ENCODE peak calls at places on chromosomes 5 and 9, in seven cellular contexts. H, M, R, X, T, N and C are unnamed samples.
A peak's percentile ranks its signal among the peaks of the same experiment; 100 is the strongest.

GRCh38 chr5:93072831-93073459 is 508.1 kb downstream of the NR2F1-AS1 start:
- DNase-seq in H (no peak), M (no peak), R (no peak), X (no peak), T (no peak), N (no peak), C (no peak)

GRCh38 chr5:93163010-93163663 is 417.9 kb downstream of the NR2F1-AS1 start:
- DNase-seq in H (no peak), M (no peak), R (peak; percentile 91), X (no peak), T (no peak), N (no peak), C (no peak)

GRCh38 chr5:76372320-76373054 is 30.6 kb upstream of the IQGAP2 start:
- DNase-seq in H (no peak), M (no peak), R (peak; percentile 88), X (no peak), T (no peak), N (no peak), C (no peak)

GRCh38 chr5:150624334-150625163 is 15.9 kb upstream of the SYNPO start:
- DNase-seq in H (no peak), M (no peak), R (no peak), X (no peak), T (no peak), N (no peak), C (peak; percentile 59)

GRCh38 chr9:121529237-121529987 is 29.8 kb upstream of the GGTA1 start:
- DNase-seq in H (peak; percentile 86), M (no peak), R (no peak), X (peak; percentile 79), T (peak; percentile 95), N (no peak), C (peak; percentile 74)

GRCh38 chr5:154287136-154287535 is 96.6 kb downstream of the GALNT10 start:
- DNase-seq in H (peak; percentile 61), M (no peak), R (no peak), X (no peak), T (peak; percentile 34), N (peak; percentile 38), C (no peak)

GRCh38 chr9:38160613-38161215 is 91.7 kb upstream of the SHB start:
- DNase-seq in H (peak; percentile 77), M (no peak), R (peak; percentile 69), X (no peak), T (no peak), N (no peak), C (peak; percentile 74)

GRCh38 chr5:164881442-164881841 is 1376.0 kb downstream of the MAT2B start:
- DNase-seq in H (no peak), M (no peak), R (no peak), X (no peak), T (no peak), N (no peak), C (no peak)

GRCh38 chr5:177507165-177507564 is 2.5 kb downstream of the DOK3 start:
- DNase-seq in H (no peak), M (no peak), R (no peak), X (no peak), T (no peak), N (no peak), C (no peak)

GRCh38 chr5:150302301-150303069 is at the start of gene ARSI:
- DNase-seq in H (no peak), M (no peak), R (no peak), X (peak; percentile 74), T (no peak), N (no peak), C (peak; percentile 40)

GRCh38 chr9:82729141-82729540 is 333.8 kb downstream of the RASEF start:
- DNase-seq in H (no peak), M (no peak), R (no peak), X (no peak), T (no peak), N (no peak), C (no peak)

GRCh38 chr5:150527038-150527437 is 19.1 kb downstream of the NDST1 start:
- DNase-seq in H (no peak), M (no peak), R (no peak), X (no peak), T (no peak), N (no peak), C (no peak)

GRCh38 chr5:141512390-141513020 is 23.6 kb downstream of the PCDHGC5 start:
- DNase-seq in H (peak; percentile 88), M (no peak), R (peak; percentile 32), X (peak; percentile 96), T (peak; percentile 78), N (peak; percentile 93), C (peak; percentile 90)
- TF ChIP-seq POLR2A in H (no peak), M (no peak), R (no peak), X (no peak), T (no peak), N (no peak), C (no peak)

DNA sequence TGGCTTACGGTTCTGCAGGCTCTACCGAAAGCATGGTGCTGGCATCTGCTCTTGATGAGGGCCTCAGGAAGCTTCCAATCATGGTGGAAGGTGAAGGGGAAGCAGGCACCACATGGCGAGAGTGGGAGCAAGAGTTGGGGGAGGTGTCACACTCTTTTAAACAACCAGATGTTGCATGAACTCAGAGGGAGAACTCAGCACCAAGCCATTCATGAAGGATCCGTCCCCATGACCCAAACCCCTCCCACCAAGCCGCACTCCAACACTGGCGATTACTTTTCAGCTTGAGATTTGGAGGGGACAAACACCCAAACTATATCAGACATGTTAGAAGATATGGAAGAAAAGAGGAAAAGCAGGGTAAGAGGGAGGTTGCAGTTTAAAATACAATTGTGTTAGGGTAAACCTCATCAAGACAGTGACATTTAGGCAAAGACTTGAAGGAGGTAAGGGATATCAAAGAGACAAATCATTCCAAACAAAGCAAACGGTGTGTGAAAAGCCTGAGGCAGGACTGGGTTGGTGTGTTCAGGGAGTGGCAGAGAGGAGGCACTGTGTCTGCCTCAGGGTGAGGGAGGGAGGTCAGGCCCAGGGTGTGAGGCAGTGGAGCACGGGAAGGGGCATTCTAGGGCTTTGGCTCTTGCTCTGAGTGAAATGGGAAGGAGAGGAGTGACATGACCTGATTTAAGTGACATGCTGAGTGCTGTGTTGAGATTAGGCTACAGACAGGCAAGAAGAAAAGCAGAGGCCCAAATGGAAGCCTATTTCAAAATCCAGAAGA is 80.9 kb downstream of the SREK1 start:
- DNase-seq in H (no peak), M (no peak), R (no peak), X (no peak), T (no peak), N (no peak), C (no peak)
- H3K4me3 ChIP-seq in H (no peak overlapping the region), M (no peak overlapping the region), R (no peak overlapping the region), X (no peak overlapping the region), T (no peak overlapping the region), N (no peak overlapping the region), C (no peak overlapping the region)

GRCh38 chr5:107470007-107470582 is 200.6 kb downstream of the EFNA5 start:
- DNase-seq in H (no peak), M (no peak), R (no peak), X (no peak), T (no peak), N (no peak), C (no peak)
- TF ChIP-seq POLR2AphosphoS5 in H (no peak), M (no peak), R (no peak), X (no peak), T (no peak), N (no peak), C (no peak)

DNA sequence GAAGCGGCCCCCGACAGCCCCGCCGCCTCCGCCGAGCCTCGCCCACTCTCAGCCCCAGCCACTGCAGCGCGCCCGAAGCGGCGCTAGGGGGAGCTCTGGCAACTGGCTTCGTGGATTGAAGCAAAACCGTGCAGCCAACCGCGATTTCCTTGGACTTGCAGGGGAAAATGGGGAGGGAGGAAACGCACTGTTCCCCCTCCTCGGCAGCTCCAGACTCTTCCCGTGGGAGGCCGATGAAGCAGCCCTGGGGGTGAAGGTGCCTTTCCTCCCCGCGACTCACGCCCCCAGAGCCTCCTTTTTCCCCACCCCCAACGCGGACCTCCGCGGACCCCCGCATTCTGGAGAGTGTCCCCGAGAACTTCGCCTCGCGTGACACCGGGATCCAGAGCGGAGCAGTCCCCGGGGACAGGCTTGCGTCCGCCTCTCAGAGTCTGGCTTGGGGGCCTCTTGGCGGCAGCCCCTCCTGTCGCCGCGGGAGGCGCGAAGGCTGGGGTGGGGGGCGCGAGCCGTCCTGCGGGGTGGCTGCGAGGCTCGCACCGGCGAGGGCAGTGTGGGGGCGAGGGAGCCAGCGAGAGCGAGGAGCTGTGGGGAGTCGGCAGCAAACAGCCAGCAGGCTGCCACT is 3.8 kb downstream of the IER5L start:
- DNase-seq in H (peak; percentile 94), M (no peak), R (peak; percentile 83), X (peak; percentile 96), T (peak; percentile 89), N (no peak), C (peak; percentile 93)
- TF ChIP-seq POLR2A in H (no peak), M (no peak), R (no peak), X (no peak), T (no peak), N (no peak), C (peak; percentile 13)

GRCh38 chr5:42813533-42813932 is 1.8 kb upstream of the SELENOP start:
- DNase-seq in H (no peak), M (no peak), R (no peak), X (no peak), T (peak; percentile 25), N (peak; percentile 67), C (no peak)

GRCh38 chr5:42811591-42812392 is at the start of gene SELENOP:
- DNase-seq in H (peak; percentile 79), M (peak; percentile 8), R (peak; percentile 24), X (no peak), T (peak; percentile 76), N (peak; percentile 9), C (peak; percentile 73)

GRCh38 chr5:42808888-42809611 is 2.6 kb downstream of the SELENOP start:
- DNase-seq in H (no peak), M (no peak), R (no peak), X (no peak), T (no peak), N (no peak), C (no peak)

GRCh38 chr5:42812620-42813019 is 928 bp upstream of the SELENOP start:
- DNase-seq in H (no peak), M (no peak), R (no peak), X (no peak), T (no peak), N (no peak), C (no peak)

GRCh38 chr5:42810905-42811590 is 644 bp downstream of the SELENOP start:
- DNase-seq in H (no peak), M (no peak), R (no peak), X (no peak), T (no peak), N (no peak), C (no peak)
- H3K4me3 ChIP-seq in H (peak overlapping the region; percentile 55), M (no peak overlapping the region), R (peak overlapping the region; percentile 17), X (peak overlapping the region; percentile 38), T (peak overlapping the region; percentile 61), N (peak overlapping the region; percentile 37), C (peak overlapping the region; percentile 35)

GRCh38 chr9:127943746-127944145 is 6.1 kb upstream of the DPM2 start:
- DNase-seq in H (peak; percentile 87), M (no peak), R (peak; percentile 51), X (peak; percentile 93), T (peak; percentile 68), N (peak; percentile 79), C (peak; percentile 87)
- TF ChIP-seq POLR2AphosphoS5 in H (no peak), M (no peak), R (no peak), X (peak; percentile 56), T (peak; percentile 22), N (no peak), C (no peak)